ENCODE peak calls at places on chromosomes 2 and 18, in ten cellular contexts. M is endothelial cell, J is upper lobe of right lung, P is T-helper 22 cell, Y is activated gamma-delta T cell, V is C1 segment of cervical spinal cord, B is DMS79 treated with DMSO at 0.1 percent for 48 hours, G is H4, O is heart left ventricle, I is Right ventricle myocardium superior. A is an unnamed sample.

GRCh38 chr18:51321696-51322095 is 124.2 kb upstream of the MEX3C start:
- DNase-seq in M (no peak), J (no peak), P (no peak), Y (no peak), V (no peak), B (no peak), G (no peak), O (no peak), I (no peak), A (no peak)

GRCh38 chr18:8052237-8052701 is 485.2 kb downstream of the PTPRM start:
- DNase-seq in M (no peak), J (no peak), P (no peak), Y (no peak), V (no peak), B (no peak), G (no peak), O (no peak), I (no peak), A (no peak)

GRCh38 chr2:74532222-74532621 is 2.5 kb downstream of the HTRA2 start:
- DNase-seq in M (no peak), J (no peak), P (no peak), Y (no peak), V (no peak), B (no peak), G (peak), O (no peak), I (no peak), A (no peak)

GRCh38 chr18:9449987-9450386 is 25.3 kb upstream of the RALBP1 start:
- DNase-seq in M (no peak), J (no peak), P (no peak), Y (no peak), V (no peak), B (no peak), G (no peak), O (no peak), I (no peak), A (no peak)

GRCh38 chr18:70627100-70627802 is 338.4 kb downstream of the SOCS6 start:
- DNase-seq in M (no peak), J (no peak), P (no peak), Y (no peak), V (no peak), B (peak), G (no peak), O (no peak), I (no peak), A (no peak)

GRCh38 chr18:52897611-52898010 is 557.6 kb downstream of the DCC start:
- DNase-seq in M (no peak), J (no peak), P (no peak), Y (no peak), V (no peak), B (no peak), G (no peak), O (no peak), I (no peak), A (no peak)

GRCh38 chr2:106827178-106827577 is 58.8 kb downstream of the ST6GAL2 start:
- DNase-seq in M (no peak), J (no peak), P (no peak), Y (no peak), V (no peak), B (no peak), G (no peak), O (no peak), I (no peak), A (no peak)

GRCh38 chr2:46841621-46842020 is 74.0 kb downstream of the MCFD2 start:
- DNase-seq in M (no peak), J (peak), P (no peak), Y (no peak), V (no peak), B (no peak), G (no peak), O (no peak), I (no peak), A (no peak)

GRCh38 chr2:207241198-207241597 is 75.5 kb upstream of the KLF7 start:
- DNase-seq in M (no peak), J (no peak), P (no peak), Y (no peak), V (no peak), B (no peak), G (no peak), O (no peak), I (no peak), A (no peak)

GRCh38 chr2:223779877-223780276 is 57.5 kb downstream of the AP1S3 start:
- DNase-seq in M (peak), J (no peak), P (no peak), Y (no peak), V (no peak), B (no peak), G (peak), O (no peak), I (no peak), A (no peak)

GRCh38 chr18:36492604-36493329 is 195.3 kb downstream of the FHOD3 start:
- DNase-seq in M (no peak), J (no peak), P (no peak), Y (no peak), V (no peak), B (no peak), G (no peak), O (no peak), I (no peak), A (no peak)

GRCh38 chr2:67564076-67564475 is 166.9 kb downstream of the ETAA1 start:
- DNase-seq in M (no peak), J (no peak), P (no peak), Y (no peak), V (no peak), B (no peak), G (no peak), O (no peak), I (no peak), A (no peak)

GRCh38 chr2:177397501-177398289 is 5.1 kb downstream of the AGPS start:
- DNase-seq in M (no peak), J (no peak), P (no peak), Y (no peak), V (no peak), B (no peak), G (peak), O (no peak), I (no peak), A (peak)

GRCh38 chr2:224869601-224870000 is 153.4 kb upstream of the CCDC195 start:
- DNase-seq in M (no peak), J (no peak), P (no peak), Y (no peak), V (no peak), B (no peak), G (no peak), O (no peak), I (no peak), A (no peak)

GRCh38 chr2:219175928-219176817 is 552 bp downstream of the CNPPD1 start:
- DNase-seq in M (no peak), J (peak), P (no peak), Y (no peak), V (peak), B (peak), G (no peak), O (peak), I (peak), A (peak)

GRCh38 chr2:158817596-158817995 is 22.5 kb downstream of the DAPL1 start:
- DNase-seq in M (no peak), J (no peak), P (no peak), Y (no peak), V (no peak), B (no peak), G (no peak), O (no peak), I (no peak), A (no peak)

GRCh38 chr2:130389363-130389762 is 33.5 kb downstream of the PTPN18 start:
- DNase-seq in M (no peak), J (no peak), P (no peak), Y (no peak), V (no peak), B (peak), G (no peak), O (no peak), I (peak), A (no peak)

GRCh38 chr2:65377556-65378307 is 54.7 kb downstream of the SPRED2 start:
- DNase-seq in M (peak), J (no peak), P (no peak), Y (no peak), V (no peak), B (no peak), G (peak), O (no peak), I (no peak), A (no peak)

A was measured in left cardiac atrium.